ENCODE peak calls at places on chromosomes 7 and 10, in eight cellular contexts. C is fibroblast of mammary gland, K is neuronal stem cell, V is brain microvascular endothelial cell, I is aorta, E is neural progenitor cell, P is AG10803, N is tibial nerve. L is an unnamed sample.

GRCh38 chr7:44486693-44487092 is 3.8 kb downstream of the NUDCD3 start:
- DNase-seq in C (peak), K (no peak), V (no peak), I (no peak), E (no peak), P (peak), N (no peak), L (no peak)

GRCh38 chr7:131501422-131501821 is 55.0 kb downstream of the PODXL start:
- DNase-seq in C (peak), K (no peak), V (peak), I (no peak), E (no peak), P (peak), N (no peak), L (no peak)

GRCh38 chr7:158973440-158973839 is 117.1 kb downstream of the DYNC2I1 start:
- DNase-seq in C (no peak), K (no peak), V (no peak), I (no peak), E (peak), P (no peak), N (no peak), L (no peak)

GRCh38 chr10:89690027-89690426 is 11.4 kb upstream of the KIF20B start:
- DNase-seq in C (no peak), K (no peak), V (no peak), I (no peak), E (no peak), P (no peak), N (no peak), L (no peak)

GRCh38 chr10:28442375-28442774 is 90.5 kb upstream of the WAC start:
- DNase-seq in C (no peak), K (no peak), V (no peak), I (no peak), E (no peak), P (no peak), N (no peak), L (no peak)

GRCh38 chr7:104758504-104758903 is 255.5 kb upstream of the KMT2E start:
- DNase-seq in C (peak), K (no peak), V (no peak), I (no peak), E (no peak), P (peak), N (no peak), L (no peak)

GRCh38 chr10:71302874-71303568 is 16.0 kb upstream of the SLC29A3 start:
- DNase-seq in C (peak), K (peak), V (peak), I (no peak), E (peak), P (peak), N (no peak), L (no peak)

GRCh38 chr10:44935201-44935960 is 24.2 kb upstream of the RASSF4 start:
- DNase-seq in C (peak), K (no peak), V (peak), I (peak), E (no peak), P (peak), N (peak), L (peak)

GRCh38 chr7:102992820-102993531 is 80.2 kb downstream of the LRRC17 start:
- DNase-seq in C (peak), K (no peak), V (peak), I (no peak), E (no peak), P (peak), N (no peak), L (no peak)

GRCh38 chr7:108415821-108416536 is 40.3 kb downstream of the NRCAM start:
- DNase-seq in C (peak), K (no peak), V (peak), I (no peak), E (peak), P (peak), N (no peak), L (no peak)

GRCh38 chr10:75165684-75166622 is 44.6 kb upstream of the VDAC2 start:
- DNase-seq in C (no peak), K (no peak), V (no peak), I (no peak), E (no peak), P (peak), N (no peak), L (no peak)

GRCh38 chr10:100684688-100685235 is 60.6 kb upstream of the PAX2 start:
- DNase-seq in C (no peak), K (no peak), V (no peak), I (no peak), E (peak), P (no peak), N (no peak), L (no peak)
- H3K4me3 ChIP-seq in C (no peak), K (no peak), V (no peak), I (no peak), E (no peak), P (no peak), N (no peak), L (no peak)

DNA sequence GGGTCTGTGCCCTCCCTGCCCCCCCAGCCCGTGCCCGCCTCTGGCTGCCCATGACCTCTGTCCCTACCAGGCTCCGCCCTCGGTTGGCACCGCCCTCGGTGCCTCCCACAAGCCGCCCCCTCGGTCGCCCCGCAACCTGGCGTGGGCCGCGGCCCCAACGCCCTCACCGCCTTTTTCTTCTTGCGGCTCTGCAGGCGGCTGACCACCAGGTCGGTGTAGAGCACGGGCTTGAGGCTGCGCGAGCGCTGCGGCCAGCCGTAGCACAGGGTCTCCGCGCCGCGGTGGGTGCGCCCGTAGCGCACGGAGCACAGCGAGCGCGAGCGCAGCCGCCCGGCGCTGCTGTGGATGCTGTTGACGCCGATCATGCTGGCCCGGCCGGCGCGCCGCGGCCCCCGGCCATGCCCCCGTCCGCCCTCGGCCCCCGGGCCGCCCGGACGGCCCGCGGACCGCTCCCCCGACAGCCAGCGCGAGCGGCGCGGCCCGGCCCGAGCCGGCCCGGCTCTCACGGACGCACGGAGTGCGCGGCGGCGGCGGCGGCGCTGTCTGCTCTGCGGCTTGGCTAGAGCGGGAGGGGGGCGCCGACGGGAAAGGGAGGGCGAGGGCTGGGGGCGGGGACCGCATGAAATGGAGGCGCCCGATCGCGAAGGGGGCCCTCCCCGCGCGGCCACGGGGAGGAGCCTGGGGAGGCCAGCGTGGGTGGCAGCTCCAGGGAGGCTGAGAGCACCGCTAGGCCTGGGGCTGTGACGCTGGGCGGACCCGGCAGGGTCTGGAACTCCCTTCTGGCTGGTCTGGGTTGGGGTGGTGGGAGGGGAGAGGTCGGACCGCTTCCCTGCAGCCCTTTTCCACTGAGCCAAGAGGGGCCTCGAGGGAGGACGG is 9.6 kb downstream of the PSD start:
- DNase-seq in C (no peak), K (no peak), V (peak), I (no peak), E (peak), P (no peak), N (no peak), L (no peak)
- H3K4me3 ChIP-seq in C (peak), K (peak), V (peak), I (no peak), E (peak), P (peak), N (peak), L (peak)

DNA sequence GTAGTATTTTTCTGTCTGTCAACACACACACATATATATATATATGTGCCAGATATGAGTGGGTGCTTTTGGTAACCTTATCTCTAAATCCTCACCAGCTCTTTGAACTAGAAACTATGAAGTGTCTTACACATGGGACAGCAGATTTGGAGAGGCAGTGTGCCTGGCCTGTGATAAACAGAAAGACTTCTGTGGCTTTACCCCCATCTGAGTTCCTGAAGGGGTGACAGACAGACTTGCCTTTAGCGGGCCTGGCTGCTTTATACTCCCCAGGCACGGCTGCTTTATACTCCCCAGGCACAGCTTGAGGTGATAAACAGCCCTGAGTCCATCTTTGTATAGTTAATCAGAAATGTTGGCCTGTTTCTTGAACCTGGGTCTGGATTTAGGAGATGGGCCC is 5.6 kb downstream of the BAG3 start:
- DNase-seq in C (no peak), K (no peak), V (no peak), I (no peak), E (no peak), P (no peak), N (no peak), L (no peak)
- H3K4me3 ChIP-seq in C (no peak), K (no peak), V (no peak), I (no peak), E (no peak), P (no peak), N (no peak), L (no peak)

GRCh38 chr10:30850776-30851175 is 180.9 kb downstream of the ZNF438 start:
- DNase-seq in C (no peak), K (no peak), V (no peak), I (no peak), E (no peak), P (no peak), N (no peak), L (no peak)

GRCh38 chr10:30847199-30847598 is 184.5 kb downstream of the ZNF438 start:
- DNase-seq in C (no peak), K (no peak), V (no peak), I (no peak), E (no peak), P (no peak), N (no peak), L (no peak)

GRCh38 chr10:30847642-30848041 is 184.0 kb downstream of the ZNF438 start:
- DNase-seq in C (no peak), K (no peak), V (no peak), I (no peak), E (no peak), P (no peak), N (no peak), L (no peak)

GRCh38 chr10:30848396-30849032 is 183.2 kb downstream of the ZNF438 start:
- DNase-seq in C (no peak), K (no peak), V (no peak), I (no peak), E (no peak), P (no peak), N (no peak), L (no peak)

DNA sequence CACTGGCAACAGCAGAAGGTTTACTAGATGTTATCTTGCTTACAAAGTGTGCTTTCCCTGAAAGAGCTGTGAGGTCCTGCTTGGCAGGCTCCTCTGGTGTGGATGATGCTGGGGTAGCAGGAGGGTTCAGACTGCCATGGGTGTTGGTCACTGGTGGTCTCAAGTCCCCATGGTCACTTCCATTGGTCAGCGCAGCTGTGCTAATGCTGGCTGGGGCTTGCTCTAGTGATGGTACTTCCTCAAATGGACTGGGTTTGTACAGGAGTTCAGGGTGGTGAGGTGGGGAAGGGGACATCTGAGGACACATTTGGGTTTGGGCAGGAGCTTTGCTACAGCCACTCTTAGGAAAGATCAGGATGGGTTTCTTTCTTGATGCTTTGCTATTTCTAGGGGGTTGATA is 182.0 kb downstream of the ZNF438 start:
- DNase-seq in C (no peak), K (no peak), V (no peak), I (no peak), E (no peak), P (no peak), N (no peak), L (no peak)
- H3K4me3 ChIP-seq in C (no peak), K (no peak), V (no peak), I (no peak), E (no peak), P (no peak), N (no peak), L (no peak)

DNA sequence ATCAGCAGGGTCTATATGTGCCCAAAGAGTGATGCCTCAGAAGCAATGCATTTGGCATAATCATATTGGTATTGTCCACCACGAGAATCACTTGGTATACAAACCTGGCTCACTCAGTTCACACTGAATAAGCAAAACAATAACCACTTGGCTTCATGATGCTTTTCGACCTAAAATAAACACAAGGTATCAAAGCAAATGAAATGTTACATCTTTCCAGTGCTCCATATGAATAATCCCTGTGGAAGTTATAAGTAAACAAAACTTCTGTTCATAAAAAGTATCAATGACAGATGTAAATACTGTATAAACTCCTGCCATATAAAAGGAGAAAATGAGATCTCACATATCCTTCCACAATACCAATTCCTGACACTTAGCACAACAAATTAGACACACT is 29.8 kb upstream of the EBLN1 start:
- DNase-seq in C (no peak), K (no peak), V (no peak), I (no peak), E (no peak), P (no peak), N (no peak), L (no peak)
- H3K4me3 ChIP-seq in C (no peak), K (no peak), V (no peak), I (no peak), E (no peak), P (no peak), N (no peak), L (no peak)